ENCODE peak calls at places on chromosome 15, in eight cellular contexts. One of them, this sample, is unnamed.

GRCh38 chr15:70248116-70249025 is 150.7 kb upstream of the TLE3 start:
- DNase-seq in NCI-H524: peak
- DNase-seq in activated naive CD4-positive, alpha-beta T cell treated with anti-CD3 and anti-CD28 coated beads, Interleukin-2, amount 10 ng/mL, durations not matched to agents 7 days and 5 days: no peak
- DNase-seq in HT-29: peak
- DNase-seq in B cell: no peak
- DNase-seq in LoVo: no peak
- DNase-seq in ELR: no peak
- DNase-seq in HT1080: no peak
- DNase-seq in this sample: no peak

GRCh38 chr15:85407421-85408269 is 27.2 kb downstream of the AKAP13 start:
- DNase-seq in NCI-H524: no peak
- DNase-seq in activated naive CD4-positive, alpha-beta T cell treated with anti-CD3 and anti-CD28 coated beads, Interleukin-2, amount 10 ng/mL, durations not matched to agents 7 days and 5 days: peak
- DNase-seq in HT-29: peak
- DNase-seq in B cell: peak
- DNase-seq in LoVo: peak
- DNase-seq in ELR: peak
- DNase-seq in HT1080: peak
- DNase-seq in this sample: peak

GRCh38 chr15:86558678-86559077 is 479.0 kb downstream of the AGBL1 start:
- DNase-seq in NCI-H524: no peak
- DNase-seq in activated naive CD4-positive, alpha-beta T cell treated with anti-CD3 and anti-CD28 coated beads, Interleukin-2, amount 10 ng/mL, durations not matched to agents 7 days and 5 days: no peak
- DNase-seq in HT-29: no peak
- DNase-seq in B cell: no peak
- DNase-seq in LoVo: no peak
- DNase-seq in ELR: no peak
- DNase-seq in HT1080: no peak
- DNase-seq in this sample: no peak

GRCh38 chr15:72827216-72827615 is 43.7 kb upstream of the ADPGK start:
- DNase-seq in NCI-H524: peak
- DNase-seq in activated naive CD4-positive, alpha-beta T cell treated with anti-CD3 and anti-CD28 coated beads, Interleukin-2, amount 10 ng/mL, durations not matched to agents 7 days and 5 days: no peak
- DNase-seq in HT-29: no peak
- DNase-seq in B cell: no peak
- DNase-seq in LoVo: no peak
- DNase-seq in ELR: no peak
- DNase-seq in HT1080: no peak
- DNase-seq in this sample: no peak

GRCh38 chr15:60373745-60374144 is 24.0 kb downstream of the ANXA2 start:
- DNase-seq in NCI-H524: no peak
- DNase-seq in activated naive CD4-positive, alpha-beta T cell treated with anti-CD3 and anti-CD28 coated beads, Interleukin-2, amount 10 ng/mL, durations not matched to agents 7 days and 5 days: no peak
- DNase-seq in HT-29: no peak
- DNase-seq in B cell: no peak
- DNase-seq in LoVo: no peak
- DNase-seq in ELR: no peak
- DNase-seq in HT1080: no peak
- DNase-seq in this sample: no peak

GRCh38 chr15:91445701-91446100 is 345.6 kb downstream of the SV2B start:
- DNase-seq in NCI-H524: no peak
- DNase-seq in activated naive CD4-positive, alpha-beta T cell treated with anti-CD3 and anti-CD28 coated beads, Interleukin-2, amount 10 ng/mL, durations not matched to agents 7 days and 5 days: no peak
- DNase-seq in HT-29: no peak
- DNase-seq in B cell: no peak
- DNase-seq in LoVo: no peak
- DNase-seq in ELR: no peak
- DNase-seq in HT1080: no peak
- DNase-seq in this sample: no peak

GRCh38 chr15:69391046-69391757 is 22.9 kb upstream of the KIF23 start:
- DNase-seq in NCI-H524: no peak
- DNase-seq in activated naive CD4-positive, alpha-beta T cell treated with anti-CD3 and anti-CD28 coated beads, Interleukin-2, amount 10 ng/mL, durations not matched to agents 7 days and 5 days: no peak
- DNase-seq in HT-29: no peak
- DNase-seq in B cell: no peak
- DNase-seq in LoVo: no peak
- DNase-seq in ELR: no peak
- DNase-seq in HT1080: no peak
- DNase-seq in this sample: no peak

GRCh38 chr15:25884354-25884753 is 21.2 kb upstream of the ATP10A start:
- DNase-seq in NCI-H524: no peak
- DNase-seq in activated naive CD4-positive, alpha-beta T cell treated with anti-CD3 and anti-CD28 coated beads, Interleukin-2, amount 10 ng/mL, durations not matched to agents 7 days and 5 days: no peak
- DNase-seq in HT-29: no peak
- DNase-seq in B cell: no peak
- DNase-seq in LoVo: no peak
- DNase-seq in ELR: no peak
- DNase-seq in HT1080: no peak
- DNase-seq in this sample: no peak

GRCh38 chr15:80885180-80885579 is 104.4 kb downstream of the MESD start:
- DNase-seq in NCI-H524: no peak
- DNase-seq in activated naive CD4-positive, alpha-beta T cell treated with anti-CD3 and anti-CD28 coated beads, Interleukin-2, amount 10 ng/mL, durations not matched to agents 7 days and 5 days: no peak
- DNase-seq in HT-29: no peak
- DNase-seq in B cell: no peak
- DNase-seq in LoVo: no peak
- DNase-seq in ELR: no peak
- DNase-seq in HT1080: no peak
- DNase-seq in this sample: no peak

GRCh38 chr15:57560976-57561711 is 30.6 kb upstream of the MYZAP start:
- DNase-seq in NCI-H524: peak
- DNase-seq in activated naive CD4-positive, alpha-beta T cell treated with anti-CD3 and anti-CD28 coated beads, Interleukin-2, amount 10 ng/mL, durations not matched to agents 7 days and 5 days: peak
- DNase-seq in HT-29: peak
- DNase-seq in B cell: peak
- DNase-seq in LoVo: peak
- DNase-seq in ELR: peak
- DNase-seq in HT1080: peak
- DNase-seq in this sample: peak

GRCh38 chr15:31954364-31954763 is 76.0 kb upstream of the CHRNA7 start:
- DNase-seq in NCI-H524: no peak
- DNase-seq in activated naive CD4-positive, alpha-beta T cell treated with anti-CD3 and anti-CD28 coated beads, Interleukin-2, amount 10 ng/mL, durations not matched to agents 7 days and 5 days: no peak
- DNase-seq in HT-29: no peak
- DNase-seq in B cell: no peak
- DNase-seq in LoVo: no peak
- DNase-seq in ELR: no peak
- DNase-seq in HT1080: no peak
- DNase-seq in this sample: no peak

GRCh38 chr15:29997499-29997898 is 85.3 kb upstream of the GOLGA8J start:
- DNase-seq in NCI-H524: no peak
- DNase-seq in activated naive CD4-positive, alpha-beta T cell treated with anti-CD3 and anti-CD28 coated beads, Interleukin-2, amount 10 ng/mL, durations not matched to agents 7 days and 5 days: no peak
- DNase-seq in HT-29: no peak
- DNase-seq in B cell: no peak
- DNase-seq in LoVo: no peak
- DNase-seq in ELR: no peak
- DNase-seq in HT1080: no peak
- DNase-seq in this sample: no peak